ENCODE peak calls at places on chromosomes 6 and 20, in five cellular contexts. F, S, E, G and D are unnamed samples.

GRCh38 chr6:7559651-7560385 is 18.3 kb downstream of the DSP start:
- DNase-seq in G (no peak), E (no peak), S (no peak), F (no peak), D (no peak)

GRCh38 chr6:68718379-68719073 is 83.4 kb downstream of the ADGRB3 start:
- DNase-seq in E (no peak), G (no peak), S (no peak), F (no peak), D (no peak)

GRCh38 chr6:68333444-68333843 is 301.6 kb upstream of the ADGRB3 start:
- DNase-seq in F (no peak), G (no peak), S (no peak), E (peak; percentile 1), D (no peak)

GRCh38 chr6:31270788-31271640 is 878 bp downstream of the HLA-C start:
- DNase-seq in G (peak; percentile 59), F (peak; percentile 68), S (peak; percentile 88), E (peak; percentile 49), D (peak; percentile 57)

GRCh38 chr6:66578362-66578761 is 871.3 kb upstream of the EYS start:
- DNase-seq in E (no peak), S (no peak), F (no peak), G (no peak), D (no peak)

GRCh38 chr6:105489213-105489525 is 86.3 kb upstream of the PREP start:
- DNase-seq in E (no peak), S (no peak), F (no peak), G (no peak), D (no peak)

GRCh38 chr20:32544260-32544722 is 40.8 kb downstream of the NOL4L start:
- DNase-seq in F (no peak), G (no peak), S (no peak), E (no peak), D (no peak)

GRCh38 chr6:75143186-75143585 is 62.7 kb downstream of the COL12A1 start:
- DNase-seq in G (no peak), E (no peak), S (no peak), F (no peak), D (no peak)

GRCh38 chr20:52104546-52105044 is 87.0 kb downstream of the ZFP64 start:
- DNase-seq in G (no peak), F (peak; percentile 57), S (no peak), E (peak; percentile 46), D (no peak)

GRCh38 chr20:5180933-5181332 is 54.1 kb downstream of the CDS2 start:
- DNase-seq in F (no peak), G (no peak), E (no peak), S (no peak), D (no peak)

GRCh38 chr20:14723614-14724013 is 386.2 kb upstream of the FLRT3 start:
- DNase-seq in E (no peak), G (no peak), F (no peak), S (no peak), D (no peak)

GRCh38 chr6:168956884-168957730 is 296.5 kb downstream of the THBS2 start:
- DNase-seq in G (no peak), S (no peak), F (peak; percentile 68), E (peak; percentile 77), D (peak; percentile 33)

GRCh38 chr6:5995705-5996686 is 10.7 kb downstream of the NRN1 start:
- DNase-seq in F (peak; percentile 88), G (no peak), S (peak; percentile 86), E (peak; percentile 88), D (no peak)

GRCh38 chr6:144878577-144878976 is 593.4 kb downstream of the UTRN start:
- DNase-seq in E (peak; percentile 38), S (no peak), G (no peak), F (no peak), D (no peak)

GRCh38 chr20:6769953-6770831 is 2.7 kb downstream of the BMP2 start:
- DNase-seq in G (no peak), S (peak; percentile 78), F (peak; percentile 64), E (peak; percentile 23), D (no peak)

GRCh38 chr6:137798846-137799245 is 68.2 kb upstream of the TNFAIP3 start:
- DNase-seq in F (no peak), S (no peak), G (no peak), E (no peak), D (no peak)

GRCh38 chr6:155077331-155077730 is 82.2 kb downstream of the TIAM2 start:
- DNase-seq in E (no peak), S (no peak), G (no peak), F (no peak), D (no peak)

GRCh38 chr20:43752561-43753301 is 25.9 kb upstream of the GTSF1L start:
- DNase-seq in E (no peak), F (no peak), G (no peak), S (peak; percentile 92), D (no peak)

GRCh38 chr6:158958504-158959386 is 41.3 kb downstream of the RSPH3 start:
- DNase-seq in G (no peak), F (no peak), E (no peak), S (no peak), D (no peak)

GRCh38 chr6:166024252-166024651 is 143.4 kb downstream of the TBXT start:
- DNase-seq in G (no peak), S (no peak), F (no peak), E (no peak), D (no peak)

GRCh38 chr6:168540713-168541291 is 99.8 kb downstream of the SMOC2 start:
- DNase-seq in G (no peak), E (no peak), F (no peak), S (no peak), D (no peak)